ENCODE peak calls at places on chromosome 6, in ten cellular contexts. Z is OCI-LY7; S is PC-3; U is activated CD8-positive, alpha-beta T cell treated with anti-CD3 and anti-CD28 coated beads for 36 hours; D is foreskin keratinocyte; G is AG04450; B is glutamatergic neuron; L is choroid plexus epithelial cell; F is brain microvascular endothelial cell; Y is CD8-positive, alpha-beta T cell. N is an unnamed sample.

GRCh38 chr6:124054034-124054433 is 250.4 kb downstream of the NKAIN2 start:
- DNase-seq in Z (no peak), S (no peak), U (no peak), D (no peak), G (no peak), B (no peak), L (no peak), F (no peak), Y (no peak), N (no peak)

GRCh38 chr6:106117579-106117978 is 31.4 kb downstream of the PRDM1 start:
- DNase-seq in Z (no peak), S (no peak), U (peak), D (no peak), G (no peak), B (no peak), L (no peak), F (no peak), Y (peak), N (no peak)

GRCh38 chr6:129893513-129894098 is 32.5 kb upstream of the TMEM244 start:
- DNase-seq in Z (peak), S (peak), U (no peak), D (no peak), G (no peak), B (no peak), L (peak), F (no peak), Y (no peak), N (no peak)

GRCh38 chr6:55918639-55919038 is 43.2 kb upstream of the BMP5 start:
- DNase-seq in Z (no peak), S (peak), U (no peak), D (peak), G (no peak), B (no peak), L (peak), F (peak), Y (no peak), N (no peak)

GRCh38 chr6:144134176-144134575 is 16.1 kb upstream of the STX11 start:
- DNase-seq in Z (no peak), S (no peak), U (no peak), D (no peak), G (no peak), B (no peak), L (no peak), F (no peak), Y (no peak), N (no peak)

GRCh38 chr6:32973934-32974333 is 5.5 kb downstream of the BRD2 start:
- DNase-seq in Z (peak), S (peak), U (peak), D (no peak), G (no peak), B (no peak), L (peak), F (peak), Y (peak), N (no peak)

GRCh38 chr6:107124934-107125348 is 9.6 kb upstream of the BEND3 start:
- DNase-seq in Z (peak), S (no peak), U (peak), D (no peak), G (no peak), B (peak), L (peak), F (no peak), Y (no peak), N (no peak)

GRCh38 chr6:45541934-45542333 is 164.2 kb upstream of the SUPT3H start:
- DNase-seq in Z (no peak), S (no peak), U (no peak), D (no peak), G (no peak), B (no peak), L (no peak), F (no peak), Y (no peak), N (no peak)

DNA sequence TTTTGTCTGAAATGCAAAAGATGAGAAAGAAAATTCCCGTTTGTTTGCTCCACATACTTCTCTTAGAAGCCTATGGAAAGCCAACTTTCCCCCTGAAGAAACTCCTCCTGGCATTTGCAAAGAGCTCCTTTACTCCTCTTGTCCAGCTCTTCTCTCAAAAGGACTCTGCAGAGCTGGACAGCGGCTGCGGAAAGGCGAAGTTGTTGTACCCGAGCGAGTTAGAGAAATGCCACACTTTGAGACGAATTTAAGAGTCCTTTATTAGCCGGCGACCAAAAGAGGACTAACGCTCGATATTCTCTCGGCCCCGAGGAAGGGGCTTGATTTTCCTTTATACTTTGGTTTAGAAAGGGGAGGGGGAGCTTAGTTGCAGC is 157.8 kb downstream of the TRIM27 start:
- DNase-seq in Z (no peak), S (no peak), U (no peak), D (no peak), G (no peak), B (no peak), L (no peak), F (no peak), Y (no peak), N (no peak)
- TF ChIP-seq CTCF in Z (no peak), S (no peak), U (no peak), D (no peak), G (no peak), B (no peak), L (no peak), F (no peak), Y (no peak), N (no peak)

DNA sequence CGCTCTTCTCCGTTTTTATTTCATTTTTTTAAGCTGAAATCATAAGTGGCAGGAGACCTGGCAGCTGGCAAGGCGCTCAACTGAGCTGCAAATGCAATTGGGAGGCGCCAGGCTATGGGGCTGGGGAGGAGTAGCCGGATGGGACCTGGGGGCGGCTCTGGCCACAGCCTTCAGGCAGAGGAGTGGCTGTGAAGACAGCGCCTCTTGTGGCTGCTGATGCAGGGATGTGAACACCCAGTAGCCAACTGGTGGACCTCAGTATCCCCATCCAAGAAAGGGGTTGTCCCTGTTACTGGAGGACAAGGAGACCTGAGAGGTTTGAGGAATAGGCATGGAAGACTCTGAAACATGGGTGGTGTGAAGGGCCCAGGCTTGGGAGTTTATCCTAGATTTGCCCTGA is 12.6 kb downstream of the KCNK17 start:
- DNase-seq in Z (no peak), S (peak), U (peak), D (no peak), G (no peak), B (peak), L (peak), F (no peak), Y (no peak), N (no peak)
- TF ChIP-seq CTCF in Z (peak), S (peak), U (no peak), D (peak), G (peak), B (peak), L (peak), F (peak), Y (no peak), N (no peak)

GRCh38 chr6:110646951-110647910 is 168.0 kb downstream of the CDK19 start:
- DNase-seq in Z (no peak), S (no peak), U (no peak), D (no peak), G (no peak), B (no peak), L (no peak), F (no peak), Y (no peak), N (no peak)
- TF ChIP-seq CTCF in Z (peak), S (peak), U (peak), D (peak), G (peak), B (peak), L (peak), F (peak), Y (no peak), N (no peak)

DNA sequence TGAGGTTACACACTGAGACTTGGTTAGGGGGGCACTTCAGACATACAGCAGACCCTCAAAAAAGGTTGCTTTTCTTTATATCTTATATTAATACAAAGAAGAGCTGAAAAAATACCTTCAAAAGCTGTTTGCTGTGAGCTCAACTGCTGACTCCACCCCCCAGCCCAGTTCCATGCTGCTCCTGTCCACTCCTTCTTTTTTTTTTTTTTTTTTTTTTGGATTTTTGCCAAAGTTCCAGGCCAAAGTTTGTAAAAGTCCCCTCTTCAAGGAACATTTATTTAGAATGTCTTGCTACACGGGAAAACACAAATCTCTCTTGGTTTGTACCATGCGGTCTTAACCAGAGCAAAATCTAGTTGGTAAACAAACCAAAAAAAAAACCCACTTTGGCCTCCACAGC is 85.3 kb upstream of the AKAP12 start:
- DNase-seq in Z (no peak), S (no peak), U (no peak), D (no peak), G (no peak), B (no peak), L (peak), F (peak), Y (no peak), N (no peak)
- TF ChIP-seq CTCF in Z (no peak), S (no peak), U (no peak), D (no peak), G (no peak), B (no peak), L (no peak), F (no peak), Y (no peak), N (no peak)

DNA sequence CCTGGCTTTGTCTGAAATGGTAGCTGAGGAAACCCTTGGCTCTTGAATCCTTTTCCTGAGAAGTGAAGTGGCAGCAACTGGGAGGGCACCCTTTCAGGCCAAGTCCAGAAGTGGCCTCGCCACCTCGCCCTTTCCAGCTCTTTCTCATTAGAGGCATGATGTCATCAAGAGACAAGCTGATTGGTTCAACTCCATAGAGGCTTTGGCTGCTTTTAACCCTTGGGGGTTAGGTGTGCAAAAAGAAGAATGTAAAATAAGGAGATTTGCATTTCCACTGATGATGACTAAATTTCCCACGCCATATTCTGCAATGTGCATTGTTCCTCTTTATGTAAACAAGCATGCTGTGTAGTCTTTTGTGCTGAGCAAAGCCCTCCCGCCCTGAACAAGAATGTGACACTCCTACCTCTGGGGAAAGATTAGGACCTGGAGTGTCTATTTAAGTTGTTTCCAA is 116.5 kb downstream of the TCP11 start:
- DNase-seq in Z (no peak), S (peak), U (no peak), D (peak), G (no peak), B (peak), L (peak), F (peak), Y (no peak), N (no peak)
- TF ChIP-seq CTCF in Z (no peak), S (no peak), U (no peak), D (no peak), G (no peak), B (no peak), L (no peak), F (no peak), Y (no peak), N (no peak)

DNA sequence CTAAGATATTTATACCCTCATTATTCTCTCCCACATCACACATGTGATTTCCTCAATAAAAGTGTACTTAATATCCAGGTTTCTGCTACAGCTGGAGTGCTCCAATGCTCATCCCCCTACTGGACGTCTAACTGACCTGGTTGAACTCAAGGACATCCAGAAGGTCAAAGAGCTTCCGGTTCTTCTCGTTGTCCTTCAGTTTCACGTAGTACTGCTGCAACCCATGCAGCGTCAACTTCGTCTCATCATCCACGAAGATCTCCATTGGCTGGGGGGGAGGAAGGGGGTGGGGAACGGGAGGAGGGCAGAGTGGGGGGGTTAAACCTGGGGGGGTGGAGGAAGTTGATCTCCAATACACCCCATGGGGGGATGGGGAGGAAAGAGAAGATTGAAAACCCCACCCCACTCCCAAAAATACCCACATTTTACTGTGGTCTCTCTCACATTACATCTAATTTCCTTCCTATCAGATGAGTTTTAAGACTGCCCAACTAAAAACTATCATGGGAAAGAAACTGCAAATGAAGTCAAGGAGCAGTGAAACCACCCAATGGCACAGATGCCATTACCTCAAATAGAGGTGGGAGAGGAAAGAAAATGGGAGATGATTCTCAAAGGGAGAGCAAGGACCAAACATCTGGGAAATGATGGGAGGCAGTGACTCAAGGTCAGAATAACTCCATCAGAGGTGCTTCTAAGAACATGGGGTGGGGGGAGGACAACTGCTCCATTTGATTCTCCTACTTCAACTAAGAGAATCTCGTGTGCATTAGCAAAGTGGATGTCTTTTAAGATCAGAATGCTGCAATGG is 4.1 kb downstream of the MCCD1 start:
- DNase-seq in Z (no peak), S (no peak), U (no peak), D (no peak), G (no peak), B (no peak), L (no peak), F (no peak), Y (no peak), N (no peak)
- TF ChIP-seq CTCF in Z (no peak), S (no peak), U (no peak), D (no peak), G (no peak), B (no peak), L (no peak), F (no peak), Y (no peak), N (no peak)

N was measured in omental fat pad.